ENCODE peak calls at places on chromosomes 2 and 18, in nine cellular contexts. One of them, this sample, is unnamed.

GRCh38 chr2:240627736-240628506 is 2.6 kb downstream of the GPR35 start:
- DNase-seq in fibroblast of lung: no peak
- DNase-seq in transverse colon: peak; percentile 2
- DNase-seq in stimulated activated naive CD8-positive, alpha-beta T cell treated with anti-CD3 and anti-CD28 coated beads, Interleukin-15, amount 100 ng/mL, for 72 hours: no peak
- DNase-seq in 8988T: peak; percentile 26
- DNase-seq in stimulated activated CD4-positive, alpha-beta T cell treated with anti-CD3 and anti-CD28 coated beads, Interleukin-2, amount 100 ng/mL, for 48 hours: no peak
- DNase-seq in neuronal stem cell: no peak
- DNase-seq in T47D: no peak
- DNase-seq in stimulated activated CD8-positive, alpha-beta memory T cell treated with anti-CD3 and anti-CD28 coated beads, Interleukin-7, amount 100 ng/mL, for 48 hours: no peak
- DNase-seq in this sample: no peak

GRCh38 chr2:156437876-156438410 is 1.8 kb downstream of the GPD2 start:
- DNase-seq in fibroblast of lung: no peak
- DNase-seq in transverse colon: no peak
- DNase-seq in stimulated activated naive CD8-positive, alpha-beta T cell treated with anti-CD3 and anti-CD28 coated beads, Interleukin-15, amount 100 ng/mL, for 72 hours: no peak
- DNase-seq in 8988T: no peak
- DNase-seq in stimulated activated CD4-positive, alpha-beta T cell treated with anti-CD3 and anti-CD28 coated beads, Interleukin-2, amount 100 ng/mL, for 48 hours: no peak
- DNase-seq in neuronal stem cell: no peak
- DNase-seq in T47D: no peak
- DNase-seq in stimulated activated CD8-positive, alpha-beta memory T cell treated with anti-CD3 and anti-CD28 coated beads, Interleukin-7, amount 100 ng/mL, for 48 hours: no peak
- DNase-seq in this sample: no peak

GRCh38 chr2:219378167-219378851 is 9.4 kb downstream of the DNPEP start:
- DNase-seq in fibroblast of lung: no peak
- DNase-seq in transverse colon: no peak
- DNase-seq in stimulated activated naive CD8-positive, alpha-beta T cell treated with anti-CD3 and anti-CD28 coated beads, Interleukin-15, amount 100 ng/mL, for 72 hours: no peak
- DNase-seq in 8988T: no peak
- DNase-seq in stimulated activated CD4-positive, alpha-beta T cell treated with anti-CD3 and anti-CD28 coated beads, Interleukin-2, amount 100 ng/mL, for 48 hours: no peak
- DNase-seq in neuronal stem cell: peak; percentile 26
- DNase-seq in T47D: no peak
- DNase-seq in stimulated activated CD8-positive, alpha-beta memory T cell treated with anti-CD3 and anti-CD28 coated beads, Interleukin-7, amount 100 ng/mL, for 48 hours: no peak
- DNase-seq in this sample: no peak

GRCh38 chr2:182101263-182101662 is 115.6 kb downstream of the PPP1R1C start:
- DNase-seq in fibroblast of lung: no peak
- DNase-seq in transverse colon: no peak
- DNase-seq in stimulated activated naive CD8-positive, alpha-beta T cell treated with anti-CD3 and anti-CD28 coated beads, Interleukin-15, amount 100 ng/mL, for 72 hours: no peak
- DNase-seq in 8988T: no peak
- DNase-seq in stimulated activated CD4-positive, alpha-beta T cell treated with anti-CD3 and anti-CD28 coated beads, Interleukin-2, amount 100 ng/mL, for 48 hours: no peak
- DNase-seq in neuronal stem cell: no peak
- DNase-seq in T47D: no peak
- DNase-seq in stimulated activated CD8-positive, alpha-beta memory T cell treated with anti-CD3 and anti-CD28 coated beads, Interleukin-7, amount 100 ng/mL, for 48 hours: no peak
- DNase-seq in this sample: no peak

GRCh38 chr2:30074023-30074422 is 72.8 kb upstream of the YPEL5 start:
- DNase-seq in fibroblast of lung: no peak
- DNase-seq in transverse colon: no peak
- DNase-seq in stimulated activated naive CD8-positive, alpha-beta T cell treated with anti-CD3 and anti-CD28 coated beads, Interleukin-15, amount 100 ng/mL, for 72 hours: no peak
- DNase-seq in 8988T: no peak
- DNase-seq in stimulated activated CD4-positive, alpha-beta T cell treated with anti-CD3 and anti-CD28 coated beads, Interleukin-2, amount 100 ng/mL, for 48 hours: no peak
- DNase-seq in neuronal stem cell: no peak
- DNase-seq in T47D: no peak
- DNase-seq in stimulated activated CD8-positive, alpha-beta memory T cell treated with anti-CD3 and anti-CD28 coated beads, Interleukin-7, amount 100 ng/mL, for 48 hours: no peak
- DNase-seq in this sample: no peak

GRCh38 chr2:19988600-19988999 is 1.3 kb downstream of the WDR35 start:
- DNase-seq in fibroblast of lung: no peak
- DNase-seq in transverse colon: no peak
- DNase-seq in stimulated activated naive CD8-positive, alpha-beta T cell treated with anti-CD3 and anti-CD28 coated beads, Interleukin-15, amount 100 ng/mL, for 72 hours: no peak
- DNase-seq in 8988T: no peak
- DNase-seq in stimulated activated CD4-positive, alpha-beta T cell treated with anti-CD3 and anti-CD28 coated beads, Interleukin-2, amount 100 ng/mL, for 48 hours: no peak
- DNase-seq in neuronal stem cell: no peak
- DNase-seq in T47D: no peak
- DNase-seq in stimulated activated CD8-positive, alpha-beta memory T cell treated with anti-CD3 and anti-CD28 coated beads, Interleukin-7, amount 100 ng/mL, for 48 hours: no peak
- DNase-seq in this sample: no peak

GRCh38 chr2:54597153-54597827 is 126.2 kb upstream of the EML6 start:
- DNase-seq in fibroblast of lung: peak; percentile 75
- DNase-seq in transverse colon: peak; percentile 68
- DNase-seq in stimulated activated naive CD8-positive, alpha-beta T cell treated with anti-CD3 and anti-CD28 coated beads, Interleukin-15, amount 100 ng/mL, for 72 hours: peak; percentile 40
- DNase-seq in 8988T: no peak
- DNase-seq in stimulated activated CD4-positive, alpha-beta T cell treated with anti-CD3 and anti-CD28 coated beads, Interleukin-2, amount 100 ng/mL, for 48 hours: no peak
- DNase-seq in neuronal stem cell: no peak
- DNase-seq in T47D: no peak
- DNase-seq in stimulated activated CD8-positive, alpha-beta memory T cell treated with anti-CD3 and anti-CD28 coated beads, Interleukin-7, amount 100 ng/mL, for 48 hours: no peak
- DNase-seq in this sample: no peak

GRCh38 chr2:231277962-231278361 is 79.5 kb downstream of the ARMC9 start:
- DNase-seq in fibroblast of lung: no peak
- DNase-seq in transverse colon: no peak
- DNase-seq in stimulated activated naive CD8-positive, alpha-beta T cell treated with anti-CD3 and anti-CD28 coated beads, Interleukin-15, amount 100 ng/mL, for 72 hours: no peak
- DNase-seq in 8988T: no peak
- DNase-seq in stimulated activated CD4-positive, alpha-beta T cell treated with anti-CD3 and anti-CD28 coated beads, Interleukin-2, amount 100 ng/mL, for 48 hours: no peak
- DNase-seq in neuronal stem cell: no peak
- DNase-seq in T47D: no peak
- DNase-seq in stimulated activated CD8-positive, alpha-beta memory T cell treated with anti-CD3 and anti-CD28 coated beads, Interleukin-7, amount 100 ng/mL, for 48 hours: no peak
- DNase-seq in this sample: no peak

GRCh38 chr2:192254444-192254843 is 59.7 kb upstream of the TMEFF2 start:
- DNase-seq in fibroblast of lung: no peak
- DNase-seq in transverse colon: no peak
- DNase-seq in stimulated activated naive CD8-positive, alpha-beta T cell treated with anti-CD3 and anti-CD28 coated beads, Interleukin-15, amount 100 ng/mL, for 72 hours: no peak
- DNase-seq in 8988T: no peak
- DNase-seq in stimulated activated CD4-positive, alpha-beta T cell treated with anti-CD3 and anti-CD28 coated beads, Interleukin-2, amount 100 ng/mL, for 48 hours: no peak
- DNase-seq in neuronal stem cell: no peak
- DNase-seq in T47D: no peak
- DNase-seq in stimulated activated CD8-positive, alpha-beta memory T cell treated with anti-CD3 and anti-CD28 coated beads, Interleukin-7, amount 100 ng/mL, for 48 hours: no peak
- DNase-seq in this sample: no peak

GRCh38 chr2:180927030-180927686 is 53.2 kb upstream of the UBE2E3 start:
- DNase-seq in fibroblast of lung: no peak
- DNase-seq in transverse colon: no peak
- DNase-seq in stimulated activated naive CD8-positive, alpha-beta T cell treated with anti-CD3 and anti-CD28 coated beads, Interleukin-15, amount 100 ng/mL, for 72 hours: no peak
- DNase-seq in 8988T: no peak
- DNase-seq in stimulated activated CD4-positive, alpha-beta T cell treated with anti-CD3 and anti-CD28 coated beads, Interleukin-2, amount 100 ng/mL, for 48 hours: no peak
- DNase-seq in neuronal stem cell: no peak
- DNase-seq in T47D: no peak
- DNase-seq in stimulated activated CD8-positive, alpha-beta memory T cell treated with anti-CD3 and anti-CD28 coated beads, Interleukin-7, amount 100 ng/mL, for 48 hours: no peak
- DNase-seq in this sample: no peak

GRCh38 chr18:46407471-46408166 is 249.4 kb downstream of the LOXHD1 start:
- DNase-seq in fibroblast of lung: peak; percentile 63
- DNase-seq in transverse colon: no peak
- DNase-seq in stimulated activated naive CD8-positive, alpha-beta T cell treated with anti-CD3 and anti-CD28 coated beads, Interleukin-15, amount 100 ng/mL, for 72 hours: no peak
- DNase-seq in 8988T: no peak
- DNase-seq in stimulated activated CD4-positive, alpha-beta T cell treated with anti-CD3 and anti-CD28 coated beads, Interleukin-2, amount 100 ng/mL, for 48 hours: no peak
- DNase-seq in neuronal stem cell: no peak
- DNase-seq in T47D: no peak
- DNase-seq in stimulated activated CD8-positive, alpha-beta memory T cell treated with anti-CD3 and anti-CD28 coated beads, Interleukin-7, amount 100 ng/mL, for 48 hours: no peak
- DNase-seq in this sample: no peak

GRCh38 chr2:233061591-233062446 is 1.7 kb downstream of the INPP5D start:
- DNase-seq in fibroblast of lung: no peak
- DNase-seq in transverse colon: peak; percentile 65
- DNase-seq in stimulated activated naive CD8-positive, alpha-beta T cell treated with anti-CD3 and anti-CD28 coated beads, Interleukin-15, amount 100 ng/mL, for 72 hours: no peak
- DNase-seq in 8988T: peak; percentile 46
- DNase-seq in stimulated activated CD4-positive, alpha-beta T cell treated with anti-CD3 and anti-CD28 coated beads, Interleukin-2, amount 100 ng/mL, for 48 hours: no peak
- DNase-seq in neuronal stem cell: no peak
- DNase-seq in T47D: no peak
- DNase-seq in stimulated activated CD8-positive, alpha-beta memory T cell treated with anti-CD3 and anti-CD28 coated beads, Interleukin-7, amount 100 ng/mL, for 48 hours: no peak
- DNase-seq in this sample: no peak

GRCh38 chr2:237490009-237490804 is 3.2 kb downstream of the MLPH start:
- DNase-seq in fibroblast of lung: peak; percentile 56
- DNase-seq in transverse colon: no peak
- DNase-seq in stimulated activated naive CD8-positive, alpha-beta T cell treated with anti-CD3 and anti-CD28 coated beads, Interleukin-15, amount 100 ng/mL, for 72 hours: no peak
- DNase-seq in 8988T: no peak
- DNase-seq in stimulated activated CD4-positive, alpha-beta T cell treated with anti-CD3 and anti-CD28 coated beads, Interleukin-2, amount 100 ng/mL, for 48 hours: no peak
- DNase-seq in neuronal stem cell: no peak
- DNase-seq in T47D: no peak
- DNase-seq in stimulated activated CD8-positive, alpha-beta memory T cell treated with anti-CD3 and anti-CD28 coated beads, Interleukin-7, amount 100 ng/mL, for 48 hours: no peak
- DNase-seq in this sample: no peak

GRCh38 chr2:185066128-185066527 is 467.8 kb downstream of the ZNF804A start:
- DNase-seq in fibroblast of lung: no peak
- DNase-seq in transverse colon: no peak
- DNase-seq in stimulated activated naive CD8-positive, alpha-beta T cell treated with anti-CD3 and anti-CD28 coated beads, Interleukin-15, amount 100 ng/mL, for 72 hours: no peak
- DNase-seq in 8988T: no peak
- DNase-seq in stimulated activated CD4-positive, alpha-beta T cell treated with anti-CD3 and anti-CD28 coated beads, Interleukin-2, amount 100 ng/mL, for 48 hours: no peak
- DNase-seq in neuronal stem cell: no peak
- DNase-seq in T47D: no peak
- DNase-seq in stimulated activated CD8-positive, alpha-beta memory T cell treated with anti-CD3 and anti-CD28 coated beads, Interleukin-7, amount 100 ng/mL, for 48 hours: no peak
- DNase-seq in this sample: no peak

GRCh38 chr18:76395609-76396008 is 99.4 kb downstream of the ZNF516 start:
- DNase-seq in fibroblast of lung: no peak
- DNase-seq in transverse colon: peak; percentile 10
- DNase-seq in stimulated activated naive CD8-positive, alpha-beta T cell treated with anti-CD3 and anti-CD28 coated beads, Interleukin-15, amount 100 ng/mL, for 72 hours: no peak
- DNase-seq in 8988T: no peak
- DNase-seq in stimulated activated CD4-positive, alpha-beta T cell treated with anti-CD3 and anti-CD28 coated beads, Interleukin-2, amount 100 ng/mL, for 48 hours: no peak
- DNase-seq in neuronal stem cell: no peak
- DNase-seq in T47D: no peak
- DNase-seq in stimulated activated CD8-positive, alpha-beta memory T cell treated with anti-CD3 and anti-CD28 coated beads, Interleukin-7, amount 100 ng/mL, for 48 hours: no peak
- DNase-seq in this sample: no peak

GRCh38 chr2:177241771-177242135 is 22.8 kb downstream of the NFE2L2 start:
- DNase-seq in fibroblast of lung: peak; percentile 51
- DNase-seq in transverse colon: no peak
- DNase-seq in stimulated activated naive CD8-positive, alpha-beta T cell treated with anti-CD3 and anti-CD28 coated beads, Interleukin-15, amount 100 ng/mL, for 72 hours: no peak
- DNase-seq in 8988T: no peak
- DNase-seq in stimulated activated CD4-positive, alpha-beta T cell treated with anti-CD3 and anti-CD28 coated beads, Interleukin-2, amount 100 ng/mL, for 48 hours: no peak
- DNase-seq in neuronal stem cell: no peak
- DNase-seq in T47D: no peak
- DNase-seq in stimulated activated CD8-positive, alpha-beta memory T cell treated with anti-CD3 and anti-CD28 coated beads, Interleukin-7, amount 100 ng/mL, for 48 hours: no peak
- DNase-seq in this sample: no peak

GRCh38 chr2:240983996-240984498 is 14.4 kb upstream of the SNED1 start:
- DNase-seq in fibroblast of lung: no peak
- DNase-seq in transverse colon: peak; percentile 7
- DNase-seq in stimulated activated naive CD8-positive, alpha-beta T cell treated with anti-CD3 and anti-CD28 coated beads, Interleukin-15, amount 100 ng/mL, for 72 hours: no peak
- DNase-seq in 8988T: no peak
- DNase-seq in stimulated activated CD4-positive, alpha-beta T cell treated with anti-CD3 and anti-CD28 coated beads, Interleukin-2, amount 100 ng/mL, for 48 hours: no peak
- DNase-seq in neuronal stem cell: no peak
- DNase-seq in T47D: no peak
- DNase-seq in stimulated activated CD8-positive, alpha-beta memory T cell treated with anti-CD3 and anti-CD28 coated beads, Interleukin-7, amount 100 ng/mL, for 48 hours: no peak
- DNase-seq in this sample: no peak

GRCh38 chr2:3266727-3267548 is 110.7 kb downstream of the EIPR1 start:
- DNase-seq in fibroblast of lung: no peak
- DNase-seq in transverse colon: no peak
- DNase-seq in stimulated activated naive CD8-positive, alpha-beta T cell treated with anti-CD3 and anti-CD28 coated beads, Interleukin-15, amount 100 ng/mL, for 72 hours: no peak
- DNase-seq in 8988T: no peak
- DNase-seq in stimulated activated CD4-positive, alpha-beta T cell treated with anti-CD3 and anti-CD28 coated beads, Interleukin-2, amount 100 ng/mL, for 48 hours: no peak
- DNase-seq in neuronal stem cell: no peak
- DNase-seq in T47D: no peak
- DNase-seq in stimulated activated CD8-positive, alpha-beta memory T cell treated with anti-CD3 and anti-CD28 coated beads, Interleukin-7, amount 100 ng/mL, for 48 hours: no peak
- DNase-seq in this sample: no peak

GRCh38 chr2:105364436-105365139 is 27.2 kb downstream of the C2orf49 start:
- DNase-seq in fibroblast of lung: peak; percentile 65
- DNase-seq in transverse colon: no peak
- DNase-seq in stimulated activated naive CD8-positive, alpha-beta T cell treated with anti-CD3 and anti-CD28 coated beads, Interleukin-15, amount 100 ng/mL, for 72 hours: no peak
- DNase-seq in 8988T: no peak
- DNase-seq in stimulated activated CD4-positive, alpha-beta T cell treated with anti-CD3 and anti-CD28 coated beads, Interleukin-2, amount 100 ng/mL, for 48 hours: no peak
- DNase-seq in neuronal stem cell: no peak
- DNase-seq in T47D: no peak
- DNase-seq in stimulated activated CD8-positive, alpha-beta memory T cell treated with anti-CD3 and anti-CD28 coated beads, Interleukin-7, amount 100 ng/mL, for 48 hours: no peak
- DNase-seq in this sample: no peak

GRCh38 chr2:207939342-207940108 is 85.8 kb downstream of the PLEKHM3 start:
- DNase-seq in fibroblast of lung: no peak
- DNase-seq in transverse colon: peak; percentile 78
- DNase-seq in stimulated activated naive CD8-positive, alpha-beta T cell treated with anti-CD3 and anti-CD28 coated beads, Interleukin-15, amount 100 ng/mL, for 72 hours: no peak
- DNase-seq in 8988T: no peak
- DNase-seq in stimulated activated CD4-positive, alpha-beta T cell treated with anti-CD3 and anti-CD28 coated beads, Interleukin-2, amount 100 ng/mL, for 48 hours: no peak
- DNase-seq in neuronal stem cell: no peak
- DNase-seq in T47D: no peak
- DNase-seq in stimulated activated CD8-positive, alpha-beta memory T cell treated with anti-CD3 and anti-CD28 coated beads, Interleukin-7, amount 100 ng/mL, for 48 hours: no peak
- DNase-seq in this sample: no peak

GRCh38 chr18:49591775-49592174 is 29.9 kb downstream of the LIPG start:
- DNase-seq in fibroblast of lung: no peak
- DNase-seq in transverse colon: peak; percentile 41
- DNase-seq in stimulated activated naive CD8-positive, alpha-beta T cell treated with anti-CD3 and anti-CD28 coated beads, Interleukin-15, amount 100 ng/mL, for 72 hours: no peak
- DNase-seq in 8988T: no peak
- DNase-seq in stimulated activated CD4-positive, alpha-beta T cell treated with anti-CD3 and anti-CD28 coated beads, Interleukin-2, amount 100 ng/mL, for 48 hours: no peak
- DNase-seq in neuronal stem cell: no peak
- DNase-seq in T47D: no peak
- DNase-seq in stimulated activated CD8-positive, alpha-beta memory T cell treated with anti-CD3 and anti-CD28 coated beads, Interleukin-7, amount 100 ng/mL, for 48 hours: no peak
- DNase-seq in this sample: no peak

GRCh38 chr2:213306320-213306942 is 22.2 kb downstream of the SPAG16 start:
- DNase-seq in fibroblast of lung: peak; percentile 73
- DNase-seq in transverse colon: peak; percentile 28
- DNase-seq in stimulated activated naive CD8-positive, alpha-beta T cell treated with anti-CD3 and anti-CD28 coated beads, Interleukin-15, amount 100 ng/mL, for 72 hours: no peak
- DNase-seq in 8988T: no peak
- DNase-seq in stimulated activated CD4-positive, alpha-beta T cell treated with anti-CD3 and anti-CD28 coated beads, Interleukin-2, amount 100 ng/mL, for 48 hours: no peak
- DNase-seq in neuronal stem cell: no peak
- DNase-seq in T47D: no peak
- DNase-seq in stimulated activated CD8-positive, alpha-beta memory T cell treated with anti-CD3 and anti-CD28 coated beads, Interleukin-7, amount 100 ng/mL, for 48 hours: no peak
- DNase-seq in this sample: no peak

GRCh38 chr2:164514491-164514890 is 106.8 kb downstream of the GRB14 start:
- DNase-seq in fibroblast of lung: peak; percentile 56
- DNase-seq in transverse colon: no peak
- DNase-seq in stimulated activated naive CD8-positive, alpha-beta T cell treated with anti-CD3 and anti-CD28 coated beads, Interleukin-15, amount 100 ng/mL, for 72 hours: no peak
- DNase-seq in 8988T: no peak
- DNase-seq in stimulated activated CD4-positive, alpha-beta T cell treated with anti-CD3 and anti-CD28 coated beads, Interleukin-2, amount 100 ng/mL, for 48 hours: no peak
- DNase-seq in neuronal stem cell: no peak
- DNase-seq in T47D: peak; percentile 15
- DNase-seq in stimulated activated CD8-positive, alpha-beta memory T cell treated with anti-CD3 and anti-CD28 coated beads, Interleukin-7, amount 100 ng/mL, for 48 hours: no peak
- DNase-seq in this sample: no peak

GRCh38 chr18:62485684-62486083 is 37.1 kb upstream of the ZCCHC2 start:
- DNase-seq in fibroblast of lung: peak; percentile 87
- DNase-seq in transverse colon: no peak
- DNase-seq in stimulated activated naive CD8-positive, alpha-beta T cell treated with anti-CD3 and anti-CD28 coated beads, Interleukin-15, amount 100 ng/mL, for 72 hours: no peak
- DNase-seq in 8988T: no peak
- DNase-seq in stimulated activated CD4-positive, alpha-beta T cell treated with anti-CD3 and anti-CD28 coated beads, Interleukin-2, amount 100 ng/mL, for 48 hours: no peak
- DNase-seq in neuronal stem cell: no peak
- DNase-seq in T47D: no peak
- DNase-seq in stimulated activated CD8-positive, alpha-beta memory T cell treated with anti-CD3 and anti-CD28 coated beads, Interleukin-7, amount 100 ng/mL, for 48 hours: no peak
- DNase-seq in this sample: no peak

GRCh38 chr18:57353940-57354461 is 1.6 kb downstream of the ST8SIA3 start:
- DNase-seq in fibroblast of lung: peak; percentile 29
- DNase-seq in transverse colon: no peak
- DNase-seq in stimulated activated naive CD8-positive, alpha-beta T cell treated with anti-CD3 and anti-CD28 coated beads, Interleukin-15, amount 100 ng/mL, for 72 hours: peak; percentile 29
- DNase-seq in 8988T: no peak
- DNase-seq in stimulated activated CD4-positive, alpha-beta T cell treated with anti-CD3 and anti-CD28 coated beads, Interleukin-2, amount 100 ng/mL, for 48 hours: peak; percentile 27
- DNase-seq in neuronal stem cell: peak; percentile 89
- DNase-seq in T47D: peak; percentile 8
- DNase-seq in stimulated activated CD8-positive, alpha-beta memory T cell treated with anti-CD3 and anti-CD28 coated beads, Interleukin-7, amount 100 ng/mL, for 48 hours: no peak
- DNase-seq in this sample: peak; percentile 72

GRCh38 chr18:25171334-25171733 is 180.6 kb downstream of the ZNF521 start:
- DNase-seq in fibroblast of lung: no peak
- DNase-seq in transverse colon: no peak
- DNase-seq in stimulated activated naive CD8-positive, alpha-beta T cell treated with anti-CD3 and anti-CD28 coated beads, Interleukin-15, amount 100 ng/mL, for 72 hours: no peak
- DNase-seq in 8988T: no peak
- DNase-seq in stimulated activated CD4-positive, alpha-beta T cell treated with anti-CD3 and anti-CD28 coated beads, Interleukin-2, amount 100 ng/mL, for 48 hours: no peak
- DNase-seq in neuronal stem cell: no peak
- DNase-seq in T47D: no peak
- DNase-seq in stimulated activated CD8-positive, alpha-beta memory T cell treated with anti-CD3 and anti-CD28 coated beads, Interleukin-7, amount 100 ng/mL, for 48 hours: no peak
- DNase-seq in this sample: no peak

This sample was measured in NT2/D1.